ENCODE peak calls at places on chromosomes 3 and 15, in six cellular contexts. One of them, this sample, is unnamed.

GRCh38 chr3:30511524-30512278 is 94.7 kb upstream of the TGFBR2 start:
- DNase-seq in B cell: no peak
- DNase-seq in midbrain: no peak
- DNase-seq in fibroblast of mammary gland: peak
- DNase-seq in stimulated activated CD8-positive, alpha-beta memory T cell treated with anti-CD3 and anti-CD28 coated beads, Interleukin-15, amount 100 ng/mL, for 1 hour: no peak
- DNase-seq in NCI-H748 treated with DMSO at 0.1 percent for 48 hours: no peak
- DNase-seq in this sample: no peak

GRCh38 chr3:10815487-10815886 is 541 bp upstream of the SLC6A11 start:
- DNase-seq in B cell: no peak
- DNase-seq in midbrain: no peak
- DNase-seq in fibroblast of mammary gland: no peak
- DNase-seq in stimulated activated CD8-positive, alpha-beta memory T cell treated with anti-CD3 and anti-CD28 coated beads, Interleukin-15, amount 100 ng/mL, for 1 hour: no peak
- DNase-seq in NCI-H748 treated with DMSO at 0.1 percent for 48 hours: no peak
- DNase-seq in this sample: no peak

GRCh38 chr3:39376929-39377634 is 6.1 kb upstream of the SLC25A38 start:
- DNase-seq in B cell: no peak
- DNase-seq in midbrain: no peak
- DNase-seq in fibroblast of mammary gland: no peak
- DNase-seq in stimulated activated CD8-positive, alpha-beta memory T cell treated with anti-CD3 and anti-CD28 coated beads, Interleukin-15, amount 100 ng/mL, for 1 hour: no peak
- DNase-seq in NCI-H748 treated with DMSO at 0.1 percent for 48 hours: no peak
- DNase-seq in this sample: no peak

GRCh38 chr3:168981396-168981795 is 682.1 kb downstream of the MECOM start:
- DNase-seq in B cell: no peak
- DNase-seq in midbrain: no peak
- DNase-seq in fibroblast of mammary gland: peak
- DNase-seq in stimulated activated CD8-positive, alpha-beta memory T cell treated with anti-CD3 and anti-CD28 coated beads, Interleukin-15, amount 100 ng/mL, for 1 hour: no peak
- DNase-seq in NCI-H748 treated with DMSO at 0.1 percent for 48 hours: no peak
- DNase-seq in this sample: no peak

GRCh38 chr3:55906896-55907295 is 419.8 kb upstream of the WNT5A start:
- DNase-seq in B cell: no peak
- DNase-seq in midbrain: no peak
- DNase-seq in fibroblast of mammary gland: no peak
- DNase-seq in stimulated activated CD8-positive, alpha-beta memory T cell treated with anti-CD3 and anti-CD28 coated beads, Interleukin-15, amount 100 ng/mL, for 1 hour: no peak
- DNase-seq in NCI-H748 treated with DMSO at 0.1 percent for 48 hours: no peak
- DNase-seq in this sample: no peak

GRCh38 chr3:170033489-170033888 is 4.3 kb upstream of the GPR160 start:
- DNase-seq in B cell: peak
- DNase-seq in midbrain: no peak
- DNase-seq in fibroblast of mammary gland: no peak
- DNase-seq in stimulated activated CD8-positive, alpha-beta memory T cell treated with anti-CD3 and anti-CD28 coated beads, Interleukin-15, amount 100 ng/mL, for 1 hour: no peak
- DNase-seq in NCI-H748 treated with DMSO at 0.1 percent for 48 hours: no peak
- DNase-seq in this sample: no peak

GRCh38 chr15:67126551-67127333 is 61.3 kb downstream of the SMAD3 start:
- DNase-seq in B cell: no peak
- DNase-seq in midbrain: no peak
- DNase-seq in fibroblast of mammary gland: no peak
- DNase-seq in stimulated activated CD8-positive, alpha-beta memory T cell treated with anti-CD3 and anti-CD28 coated beads, Interleukin-15, amount 100 ng/mL, for 1 hour: no peak
- DNase-seq in NCI-H748 treated with DMSO at 0.1 percent for 48 hours: peak
- DNase-seq in this sample: no peak

GRCh38 chr3:170484869-170485268 is 66.2 kb downstream of the CLDN11 start:
- DNase-seq in B cell: no peak
- DNase-seq in midbrain: no peak
- DNase-seq in fibroblast of mammary gland: no peak
- DNase-seq in stimulated activated CD8-positive, alpha-beta memory T cell treated with anti-CD3 and anti-CD28 coated beads, Interleukin-15, amount 100 ng/mL, for 1 hour: no peak
- DNase-seq in NCI-H748 treated with DMSO at 0.1 percent for 48 hours: no peak
- DNase-seq in this sample: no peak

GRCh38 chr3:52153389-52154096 is 680 bp downstream of the POC1A start:
- DNase-seq in B cell: no peak
- DNase-seq in midbrain: no peak
- DNase-seq in fibroblast of mammary gland: peak
- DNase-seq in stimulated activated CD8-positive, alpha-beta memory T cell treated with anti-CD3 and anti-CD28 coated beads, Interleukin-15, amount 100 ng/mL, for 1 hour: no peak
- DNase-seq in NCI-H748 treated with DMSO at 0.1 percent for 48 hours: peak
- DNase-seq in this sample: no peak

GRCh38 chr3:185444329-185444728 is 54.5 kb downstream of the TMEM41A start:
- DNase-seq in B cell: no peak
- DNase-seq in midbrain: no peak
- DNase-seq in fibroblast of mammary gland: no peak
- DNase-seq in stimulated activated CD8-positive, alpha-beta memory T cell treated with anti-CD3 and anti-CD28 coated beads, Interleukin-15, amount 100 ng/mL, for 1 hour: no peak
- DNase-seq in NCI-H748 treated with DMSO at 0.1 percent for 48 hours: no peak
- DNase-seq in this sample: no peak

GRCh38 chr3:174168538-174169254 is 690.4 kb upstream of the NAALADL2 start:
- DNase-seq in B cell: no peak
- DNase-seq in midbrain: no peak
- DNase-seq in fibroblast of mammary gland: no peak
- DNase-seq in stimulated activated CD8-positive, alpha-beta memory T cell treated with anti-CD3 and anti-CD28 coated beads, Interleukin-15, amount 100 ng/mL, for 1 hour: no peak
- DNase-seq in NCI-H748 treated with DMSO at 0.1 percent for 48 hours: no peak
- DNase-seq in this sample: no peak

GRCh38 chr3:30964612-30965011 is 70.2 kb upstream of the GADL1 start:
- DNase-seq in B cell: no peak
- DNase-seq in midbrain: no peak
- DNase-seq in fibroblast of mammary gland: no peak
- DNase-seq in stimulated activated CD8-positive, alpha-beta memory T cell treated with anti-CD3 and anti-CD28 coated beads, Interleukin-15, amount 100 ng/mL, for 1 hour: no peak
- DNase-seq in NCI-H748 treated with DMSO at 0.1 percent for 48 hours: no peak
- DNase-seq in this sample: no peak

This sample was measured in smooth muscle cell of the brain vasculature.